ENCODE peak calls at places on chromosomes 2 and 18, in nine cellular contexts. N is heart left ventricle; O is GM10248; D is KG1; G is NCI-H146; M is NT2/D1; Z is adrenal gland; I is naive thymus-derived CD8-positive, alpha-beta T cell; L is RPMI7951. W is an unnamed sample.

GRCh38 chr2:21282515-21282898 is 158.7 kb downstream of the TDRD15 start:
- DNase-seq in N (no peak), O (no peak), D (no peak), G (no peak), M (no peak), Z (no peak), I (no peak), L (no peak), W (no peak)

GRCh38 chr2:75465317-75465998 is 95.3 kb downstream of the EVA1A start:
- DNase-seq in N (no peak), O (no peak), D (no peak), G (peak; percentile 70), M (no peak), Z (no peak), I (no peak), L (peak; percentile 55), W (no peak)

GRCh38 chr2:65432227-65433190 is at the start of gene SPRED2:
- DNase-seq in N (peak; percentile 97), O (peak; percentile 72), D (peak; percentile 89), G (peak; percentile 92), M (peak; percentile 85), Z (peak; percentile 96), I (peak; percentile 66), L (peak; percentile 97), W (peak; percentile 97)

GRCh38 chr2:145380436-145381017 is 860.6 kb upstream of the ZEB2 start:
- DNase-seq in N (no peak), O (no peak), D (no peak), G (no peak), M (no peak), Z (no peak), I (no peak), L (peak; percentile 89), W (no peak)

GRCh38 chr18:567119-567518 is 13.1 kb upstream of the CETN1 start:
- DNase-seq in N (no peak), O (no peak), D (no peak), G (no peak), M (no peak), Z (no peak), I (no peak), L (no peak), W (no peak)

GRCh38 chr2:192307530-192307929 is 112.8 kb upstream of the TMEFF2 start:
- DNase-seq in N (no peak), O (no peak), D (no peak), G (no peak), M (no peak), Z (no peak), I (no peak), L (no peak), W (no peak)

GRCh38 chr18:53416985-53417384 is 807.5 kb downstream of the MBD2 start:
- DNase-seq in N (no peak), O (no peak), D (no peak), G (peak; percentile 10), M (peak; percentile 13), Z (no peak), I (no peak), L (no peak), W (no peak)

GRCh38 chr18:31983020-31983419 is 35.6 kb upstream of the RNF125 start:
- DNase-seq in N (no peak), O (no peak), D (no peak), G (no peak), M (no peak), Z (no peak), I (no peak), L (no peak), W (peak; percentile 20)

GRCh38 chr2:45237128-45237527 is 227.9 kb upstream of the SIX2 start:
- DNase-seq in N (no peak), O (no peak), D (no peak), G (peak; percentile 30), M (no peak), Z (no peak), I (no peak), L (peak; percentile 77), W (no peak)

GRCh38 chr2:61193670-61194561 is 31.9 kb downstream of the C2orf74 start:
- DNase-seq in N (no peak), O (no peak), D (no peak), G (no peak), M (no peak), Z (no peak), I (no peak), L (peak; percentile 8), W (no peak)

GRCh38 chr18:77481541-77481940 is 231.9 kb downstream of the GALR1 start:
- DNase-seq in N (no peak), O (no peak), D (no peak), G (no peak), M (no peak), Z (no peak), I (no peak), L (no peak), W (no peak)

GRCh38 chr2:71611781-71612545 is 158.6 kb downstream of the DYSF start:
- DNase-seq in N (no peak), O (no peak), D (no peak), G (no peak), M (no peak), Z (no peak), I (no peak), L (no peak), W (no peak)

GRCh38 chr2:159226608-159227007 is 59.9 kb downstream of the WDSUB1 start:
- DNase-seq in N (no peak), O (no peak), D (no peak), G (peak; percentile 19), M (no peak), Z (no peak), I (no peak), L (no peak), W (no peak)

GRCh38 chr2:69046221-69046662 is 33.3 kb downstream of the ANTXR1 start:
- DNase-seq in N (no peak), O (no peak), D (no peak), G (no peak), M (no peak), Z (no peak), I (no peak), L (peak; percentile 93), W (no peak)

GRCh38 chr2:8251291-8251690 is 430.6 kb upstream of the ID2 start:
- DNase-seq in N (no peak), O (no peak), D (no peak), G (no peak), M (no peak), Z (no peak), I (no peak), L (no peak), W (no peak)

GRCh38 chr18:35782926-35783325 is 189.6 kb upstream of the RMP24 start:
- DNase-seq in N (no peak), O (no peak), D (no peak), G (no peak), M (no peak), Z (no peak), I (no peak), L (no peak), W (no peak)

GRCh38 chr2:102187191-102188150 is 648 bp downstream of the IL1RL2 start:
- DNase-seq in N (peak; percentile 62), O (peak; percentile 16), D (no peak), G (no peak), M (no peak), Z (peak; percentile 58), I (peak; percentile 18), L (peak; percentile 55), W (peak; percentile 78)